ENCODE peak calls at places on chromosomes 5 and 9, in six cellular contexts. One of them, this sample, is unnamed.

GRCh38 chr9:99471033-99471432 is 249.0 kb downstream of the SEC61B start:
- DNase-seq in HTR-8/SVneo: no peak
- DNase-seq in WTC11: no peak
- DNase-seq in neural crest cell: no peak
- DNase-seq in effector memory CD8-positive, alpha-beta T cell: no peak
- DNase-seq in DMS79 treated with DMSO at 0.1 percent for 48 hours: no peak
- DNase-seq in this sample: no peak

GRCh38 chr5:65020492-65020891 is 251.8 kb downstream of the CWC27 start:
- DNase-seq in effector memory CD8-positive, alpha-beta T cell: no peak
- DNase-seq in WTC11: no peak
- DNase-seq in HTR-8/SVneo: no peak
- DNase-seq in neural crest cell: no peak
- DNase-seq in DMS79 treated with DMSO at 0.1 percent for 48 hours: no peak
- DNase-seq in this sample: no peak

GRCh38 chr9:137434498-137435380 is 6.4 kb downstream of the ENTPD8 start:
- DNase-seq in HTR-8/SVneo: no peak
- DNase-seq in WTC11: no peak
- DNase-seq in effector memory CD8-positive, alpha-beta T cell: no peak
- DNase-seq in neural crest cell: no peak
- DNase-seq in DMS79 treated with DMSO at 0.1 percent for 48 hours: no peak
- DNase-seq in this sample: no peak

GRCh38 chr5:53942724-53943123 is 367.6 kb downstream of the ARL15 start:
- DNase-seq in WTC11: no peak
- DNase-seq in neural crest cell: no peak
- DNase-seq in effector memory CD8-positive, alpha-beta T cell: no peak
- DNase-seq in HTR-8/SVneo: peak; percentile 51
- DNase-seq in DMS79 treated with DMSO at 0.1 percent for 48 hours: no peak
- DNase-seq in this sample: no peak

GRCh38 chr9:84296146-84296843 is 44.3 kb downstream of the SLC28A3 start:
- DNase-seq in DMS79 treated with DMSO at 0.1 percent for 48 hours: no peak
- DNase-seq in effector memory CD8-positive, alpha-beta T cell: no peak
- DNase-seq in WTC11: no peak
- DNase-seq in HTR-8/SVneo: peak; percentile 18
- DNase-seq in neural crest cell: no peak
- DNase-seq in this sample: no peak

GRCh38 chr5:160289721-160290120 is 22.6 kb downstream of the CCNJL start:
- DNase-seq in WTC11: peak; percentile 36
- DNase-seq in neural crest cell: no peak
- DNase-seq in DMS79 treated with DMSO at 0.1 percent for 48 hours: peak; percentile 56
- DNase-seq in effector memory CD8-positive, alpha-beta T cell: no peak
- DNase-seq in HTR-8/SVneo: no peak
- DNase-seq in this sample: no peak

GRCh38 chr5:145449794-145450193 is 385.3 kb downstream of the PRELID2 start:
- DNase-seq in DMS79 treated with DMSO at 0.1 percent for 48 hours: no peak
- DNase-seq in neural crest cell: no peak
- DNase-seq in WTC11: no peak
- DNase-seq in effector memory CD8-positive, alpha-beta T cell: no peak
- DNase-seq in HTR-8/SVneo: no peak
- DNase-seq in this sample: peak; percentile 1

GRCh38 chr9:111356567-111357244 is 26.7 kb upstream of the OR2K2 start:
- DNase-seq in neural crest cell: no peak
- DNase-seq in DMS79 treated with DMSO at 0.1 percent for 48 hours: no peak
- DNase-seq in effector memory CD8-positive, alpha-beta T cell: no peak
- DNase-seq in WTC11: no peak
- DNase-seq in HTR-8/SVneo: peak; percentile 64
- DNase-seq in this sample: no peak

GRCh38 chr5:32136342-32136741 is 37.8 kb downstream of the GOLPH3 start:
- DNase-seq in HTR-8/SVneo: no peak
- DNase-seq in DMS79 treated with DMSO at 0.1 percent for 48 hours: no peak
- DNase-seq in neural crest cell: no peak
- DNase-seq in WTC11: no peak
- DNase-seq in effector memory CD8-positive, alpha-beta T cell: no peak
- DNase-seq in this sample: no peak

GRCh38 chr5:72628771-72629313 is 121.6 kb upstream of the ZNF366 start:
- DNase-seq in WTC11: no peak
- DNase-seq in effector memory CD8-positive, alpha-beta T cell: no peak
- DNase-seq in neural crest cell: no peak
- DNase-seq in DMS79 treated with DMSO at 0.1 percent for 48 hours: no peak
- DNase-seq in HTR-8/SVneo: no peak
- DNase-seq in this sample: no peak

GRCh38 chr9:136527721-136528710 is 17.8 kb downstream of the NOTCH1 start:
- DNase-seq in neural crest cell: no peak
- DNase-seq in DMS79 treated with DMSO at 0.1 percent for 48 hours: no peak
- DNase-seq in effector memory CD8-positive, alpha-beta T cell: no peak
- DNase-seq in HTR-8/SVneo: no peak
- DNase-seq in WTC11: no peak
- DNase-seq in this sample: no peak

GRCh38 chr9:131839281-131840084 is 99.6 kb upstream of the RAPGEF1 start:
- DNase-seq in DMS79 treated with DMSO at 0.1 percent for 48 hours: no peak
- DNase-seq in neural crest cell: no peak
- DNase-seq in HTR-8/SVneo: peak; percentile 15
- DNase-seq in effector memory CD8-positive, alpha-beta T cell: peak; percentile 42
- DNase-seq in WTC11: no peak
- DNase-seq in this sample: no peak

GRCh38 chr9:77149879-77150278 is 27.5 kb upstream of the VPS13A start:
- DNase-seq in effector memory CD8-positive, alpha-beta T cell: no peak
- DNase-seq in HTR-8/SVneo: no peak
- DNase-seq in neural crest cell: no peak
- DNase-seq in WTC11: no peak
- DNase-seq in DMS79 treated with DMSO at 0.1 percent for 48 hours: no peak
- DNase-seq in this sample: no peak

GRCh38 chr5:11596657-11597071 is 307.6 kb downstream of the CTNND2 start:
- DNase-seq in DMS79 treated with DMSO at 0.1 percent for 48 hours: no peak
- DNase-seq in effector memory CD8-positive, alpha-beta T cell: no peak
- DNase-seq in neural crest cell: no peak
- DNase-seq in HTR-8/SVneo: no peak
- DNase-seq in WTC11: no peak
- DNase-seq in this sample: no peak

GRCh38 chr5:67178085-67178484 is 18.5 kb downstream of the CD180 start:
- DNase-seq in neural crest cell: no peak
- DNase-seq in DMS79 treated with DMSO at 0.1 percent for 48 hours: no peak
- DNase-seq in HTR-8/SVneo: no peak
- DNase-seq in WTC11: no peak
- DNase-seq in effector memory CD8-positive, alpha-beta T cell: no peak
- DNase-seq in this sample: no peak

GRCh38 chr9:91192379-91192775 is 169.3 kb downstream of the AUH start:
- DNase-seq in DMS79 treated with DMSO at 0.1 percent for 48 hours: peak; percentile 54
- DNase-seq in effector memory CD8-positive, alpha-beta T cell: no peak
- DNase-seq in HTR-8/SVneo: no peak
- DNase-seq in neural crest cell: no peak
- DNase-seq in WTC11: no peak
- DNase-seq in this sample: no peak

GRCh38 chr9:91177661-91178280 is 183.9 kb downstream of the AUH start:
- DNase-seq in WTC11: no peak
- DNase-seq in effector memory CD8-positive, alpha-beta T cell: no peak
- DNase-seq in HTR-8/SVneo: no peak
- DNase-seq in neural crest cell: no peak
- DNase-seq in DMS79 treated with DMSO at 0.1 percent for 48 hours: peak; percentile 17
- DNase-seq in this sample: no peak

GRCh38 chr9:129649726-129650679 is 8.1 kb upstream of the ASB6 start:
- DNase-seq in effector memory CD8-positive, alpha-beta T cell: no peak
- DNase-seq in WTC11: no peak
- DNase-seq in neural crest cell: no peak
- DNase-seq in HTR-8/SVneo: no peak
- DNase-seq in DMS79 treated with DMSO at 0.1 percent for 48 hours: no peak
- DNase-seq in this sample: no peak

GRCh38 chr9:32579706-32580331 is 6.9 kb upstream of the NDUFB6 start:
- DNase-seq in DMS79 treated with DMSO at 0.1 percent for 48 hours: peak; percentile 45
- DNase-seq in WTC11: peak; percentile 76
- DNase-seq in neural crest cell: peak; percentile 76
- DNase-seq in effector memory CD8-positive, alpha-beta T cell: peak; percentile 80
- DNase-seq in HTR-8/SVneo: no peak
- DNase-seq in this sample: peak; percentile 21

GRCh38 chr5:40359854-40360253 is 319.9 kb upstream of the PTGER4 start:
- DNase-seq in neural crest cell: no peak
- DNase-seq in HTR-8/SVneo: no peak
- DNase-seq in DMS79 treated with DMSO at 0.1 percent for 48 hours: no peak
- DNase-seq in effector memory CD8-positive, alpha-beta T cell: no peak
- DNase-seq in WTC11: no peak
- DNase-seq in this sample: no peak

GRCh38 chr9:136140966-136141365 is 22.3 kb upstream of the TMEM250 start:
- DNase-seq in WTC11: peak; percentile 7
- DNase-seq in effector memory CD8-positive, alpha-beta T cell: no peak
- DNase-seq in HTR-8/SVneo: no peak
- DNase-seq in neural crest cell: no peak
- DNase-seq in DMS79 treated with DMSO at 0.1 percent for 48 hours: peak; percentile 91
- DNase-seq in this sample: no peak

GRCh38 chr9:70091553-70091952 is 47.9 kb downstream of the MAMDC2 start:
- DNase-seq in HTR-8/SVneo: no peak
- DNase-seq in WTC11: no peak
- DNase-seq in DMS79 treated with DMSO at 0.1 percent for 48 hours: no peak
- DNase-seq in neural crest cell: no peak
- DNase-seq in effector memory CD8-positive, alpha-beta T cell: no peak
- DNase-seq in this sample: no peak

GRCh38 chr9:72557549-72557948 is 36.1 kb downstream of the TMC1 start:
- DNase-seq in neural crest cell: no peak
- DNase-seq in DMS79 treated with DMSO at 0.1 percent for 48 hours: no peak
- DNase-seq in WTC11: no peak
- DNase-seq in HTR-8/SVneo: peak; percentile 77
- DNase-seq in effector memory CD8-positive, alpha-beta T cell: no peak
- DNase-seq in this sample: no peak

GRCh38 chr5:133569347-133569746 is 43.0 kb downstream of the FSTL4 start:
- DNase-seq in effector memory CD8-positive, alpha-beta T cell: no peak
- DNase-seq in WTC11: no peak
- DNase-seq in neural crest cell: no peak
- DNase-seq in HTR-8/SVneo: no peak
- DNase-seq in DMS79 treated with DMSO at 0.1 percent for 48 hours: no peak
- DNase-seq in this sample: no peak

GRCh38 chr5:147734839-147735238 is 47.7 kb downstream of the JAKMIP2 start:
- DNase-seq in DMS79 treated with DMSO at 0.1 percent for 48 hours: no peak
- DNase-seq in WTC11: no peak
- DNase-seq in neural crest cell: no peak
- DNase-seq in effector memory CD8-positive, alpha-beta T cell: no peak
- DNase-seq in HTR-8/SVneo: no peak
- DNase-seq in this sample: no peak

GRCh38 chr9:75548871-75549270 is 341.6 kb upstream of the PCSK5 start:
- DNase-seq in DMS79 treated with DMSO at 0.1 percent for 48 hours: no peak
- DNase-seq in WTC11: no peak
- DNase-seq in neural crest cell: no peak
- DNase-seq in HTR-8/SVneo: no peak
- DNase-seq in effector memory CD8-positive, alpha-beta T cell: no peak
- DNase-seq in this sample: no peak

GRCh38 chr9:37184905-37185867 is 64.8 kb downstream of the ZCCHC7 start:
- DNase-seq in effector memory CD8-positive, alpha-beta T cell: no peak
- DNase-seq in WTC11: no peak
- DNase-seq in DMS79 treated with DMSO at 0.1 percent for 48 hours: no peak
- DNase-seq in neural crest cell: no peak
- DNase-seq in HTR-8/SVneo: no peak
- DNase-seq in this sample: no peak

GRCh38 chr5:161409471-161409870 is 137.1 kb downstream of the GABRB2 start:
- DNase-seq in DMS79 treated with DMSO at 0.1 percent for 48 hours: no peak
- DNase-seq in effector memory CD8-positive, alpha-beta T cell: no peak
- DNase-seq in WTC11: no peak
- DNase-seq in HTR-8/SVneo: no peak
- DNase-seq in neural crest cell: no peak
- DNase-seq in this sample: no peak

GRCh38 chr5:19988447-19988846 is 447 bp upstream of the CDH18 start:
- DNase-seq in neural crest cell: no peak
- DNase-seq in DMS79 treated with DMSO at 0.1 percent for 48 hours: no peak
- DNase-seq in effector memory CD8-positive, alpha-beta T cell: no peak
- DNase-seq in WTC11: no peak
- DNase-seq in HTR-8/SVneo: peak; percentile 35
- DNase-seq in this sample: no peak

GRCh38 chr5:113187879-113188278 is 211.3 kb downstream of the DCP2 start:
- DNase-seq in DMS79 treated with DMSO at 0.1 percent for 48 hours: no peak
- DNase-seq in HTR-8/SVneo: no peak
- DNase-seq in WTC11: no peak
- DNase-seq in effector memory CD8-positive, alpha-beta T cell: no peak
- DNase-seq in neural crest cell: no peak
- DNase-seq in this sample: no peak